ENCODE peak calls at places on chromosome 3, in eight cellular contexts. N, A, V, E, J, T, Q and O are unnamed samples.

GRCh38 chr3:10173926-10174435 is 9.3 kb downstream of the IRAK2 start:
- DNase-seq in N (no peak), A (peak), V (no peak), E (no peak), J (no peak), T (no peak), Q (peak), O (no peak)

GRCh38 chr3:86990171-86990733 is 697 bp downstream of the VGLL3 start:
- DNase-seq in N (no peak), A (no peak), V (no peak), E (peak), J (no peak), T (no peak), Q (peak), O (no peak)

GRCh38 chr3:107412376-107412775 is 35.1 kb downstream of the CCDC54 start:
- DNase-seq in N (no peak), A (no peak), V (no peak), E (no peak), J (no peak), T (no peak), Q (peak), O (no peak)

GRCh38 chr3:174229916-174230315 is 629.2 kb upstream of the NAALADL2 start:
- DNase-seq in N (no peak), A (no peak), V (no peak), E (no peak), J (no peak), T (no peak), Q (no peak), O (no peak)

GRCh38 chr3:124811441-124811840 is 75.7 kb downstream of the ITGB5 start:
- DNase-seq in N (no peak), A (no peak), V (no peak), E (no peak), J (peak), T (no peak), Q (no peak), O (no peak)

GRCh38 chr3:156489462-156489911 is 65.4 kb downstream of the SSR3 start:
- DNase-seq in N (no peak), A (peak), V (no peak), E (no peak), J (no peak), T (no peak), Q (no peak), O (no peak)

GRCh38 chr3:98445949-98446406 is 17.0 kb upstream of the OR5K1 start:
- DNase-seq in N (no peak), A (no peak), V (no peak), E (no peak), J (no peak), T (no peak), Q (no peak), O (no peak)

GRCh38 chr3:178258121-178258520 is 278.1 kb upstream of the KCNMB2 start:
- DNase-seq in N (no peak), A (no peak), V (no peak), E (no peak), J (no peak), T (no peak), Q (no peak), O (no peak)

GRCh38 chr3:172246107-172246870 is 202.0 kb downstream of the GHSR start:
- DNase-seq in N (no peak), A (no peak), V (no peak), E (no peak), J (no peak), T (no peak), Q (no peak), O (no peak)

GRCh38 chr3:188233320-188233719 is 79.4 kb downstream of the LPP start:
- DNase-seq in N (no peak), A (no peak), V (no peak), E (no peak), J (no peak), T (no peak), Q (no peak), O (no peak)

GRCh38 chr3:37308247-37308646 is 133.9 kb upstream of the LRRFIP2 start:
- DNase-seq in N (no peak), A (no peak), V (no peak), E (no peak), J (peak), T (no peak), Q (no peak), O (no peak)

GRCh38 chr3:46524008-46524407 is 26.2 kb downstream of the RTP3 start:
- DNase-seq in N (no peak), A (no peak), V (no peak), E (no peak), J (no peak), T (no peak), Q (no peak), O (no peak)

GRCh38 chr3:30181546-30181945 is 424.9 kb upstream of the TGFBR2 start:
- DNase-seq in N (no peak), A (no peak), V (no peak), E (no peak), J (no peak), T (no peak), Q (no peak), O (no peak)

GRCh38 chr3:15531346-15531745 is 9.8 kb upstream of the COLQ start:
- DNase-seq in N (no peak), A (no peak), V (no peak), E (no peak), J (no peak), T (no peak), Q (no peak), O (no peak)

GRCh38 chr3:173398111-173398479 is 551 bp downstream of the NLGN1 start:
- DNase-seq in N (no peak), A (no peak), V (no peak), E (peak), J (no peak), T (no peak), Q (no peak), O (no peak)

GRCh38 chr3:25428003-25428861 is at the start of gene RARB:
- DNase-seq in N (no peak), A (peak), V (no peak), E (peak), J (peak), T (no peak), Q (peak), O (no peak)

GRCh38 chr3:196336319-196337145 is 1.7 kb downstream of the TM4SF19 start:
- DNase-seq in N (no peak), A (no peak), V (no peak), E (no peak), J (no peak), T (no peak), Q (no peak), O (no peak)

GRCh38 chr3:176767385-176767784 is 429.9 kb downstream of the TBL1XR1 start:
- DNase-seq in N (no peak), A (peak), V (no peak), E (no peak), J (no peak), T (no peak), Q (no peak), O (no peak)

GRCh38 chr3:17645074-17645698 is 97.2 kb downstream of the TBC1D5 start:
- DNase-seq in N (no peak), A (no peak), V (no peak), E (peak), J (peak), T (no peak), Q (no peak), O (no peak)

GRCh38 chr3:159763466-159764210 is 225.0 kb upstream of the IL12A start:
- DNase-seq in N (no peak), A (no peak), V (no peak), E (peak), J (peak), T (no peak), Q (peak), O (peak)

GRCh38 chr3:119639494-119640350 is 20.7 kb downstream of the POPDC2 start:
- DNase-seq in N (no peak), A (no peak), V (no peak), E (no peak), J (no peak), T (no peak), Q (no peak), O (no peak)

GRCh38 chr3:97232635-97233034 is 418.2 kb downstream of the EPHA6 start:
- DNase-seq in N (no peak), A (no peak), V (no peak), E (no peak), J (no peak), T (no peak), Q (no peak), O (no peak)